ENCODE peak calls at places on chromosomes 4 and X, in six cellular contexts. One of them, this sample, is unnamed.

GRCh38 chr4:94165256-94165655 is 42.4 kb upstream of the SMARCAD1 start:
- DNase-seq in PC-3: no peak
- DNase-seq in HCT116: no peak
- DNase-seq in pancreas: no peak
- DNase-seq in fibroblast of lung: no peak
- DNase-seq in heart right ventricle: no peak
- DNase-seq in this sample: no peak

GRCh38 chrX:884091-884490 is 253.5 kb downstream of the SHOX start:
- DNase-seq in fibroblast of lung: no peak
- DNase-seq in pancreas: no peak
- DNase-seq in heart right ventricle: no peak
- DNase-seq in HCT116: no peak
- DNase-seq in PC-3: no peak
- DNase-seq in this sample: no peak

GRCh38 chrX:102837843-102838242 is 99.2 kb upstream of the RAB40AL start:
- DNase-seq in pancreas: peak; percentile 8
- DNase-seq in PC-3: no peak
- DNase-seq in fibroblast of lung: no peak
- DNase-seq in HCT116: no peak
- DNase-seq in heart right ventricle: no peak
- DNase-seq in this sample: no peak

GRCh38 chrX:40943093-40943641 is 142.1 kb upstream of the USP9X start:
- DNase-seq in HCT116: no peak
- DNase-seq in heart right ventricle: no peak
- DNase-seq in fibroblast of lung: no peak
- DNase-seq in PC-3: no peak
- DNase-seq in pancreas: no peak
- DNase-seq in this sample: no peak

GRCh38 chrX:49919617-49920016 is 2.8 kb upstream of the CLCN5 start:
- DNase-seq in pancreas: peak; percentile 14
- DNase-seq in PC-3: peak; percentile 34
- DNase-seq in fibroblast of lung: peak; percentile 55
- DNase-seq in HCT116: no peak
- DNase-seq in heart right ventricle: peak; percentile 8
- DNase-seq in this sample: peak; percentile 35

GRCh38 chr4:124633285-124633941 is 79.1 kb downstream of the ANKRD50 start:
- DNase-seq in PC-3: no peak
- DNase-seq in pancreas: no peak
- DNase-seq in HCT116: no peak
- DNase-seq in heart right ventricle: no peak
- DNase-seq in fibroblast of lung: no peak
- DNase-seq in this sample: no peak

GRCh38 chr4:9800878-9801277 is 19.4 kb downstream of the DRD5 start:
- DNase-seq in fibroblast of lung: no peak
- DNase-seq in HCT116: no peak
- DNase-seq in heart right ventricle: no peak
- DNase-seq in PC-3: no peak
- DNase-seq in pancreas: no peak
- DNase-seq in this sample: no peak

GRCh38 chr4:105422207-105422920 is 51.5 kb downstream of the PPA2 start:
- DNase-seq in HCT116: no peak
- DNase-seq in fibroblast of lung: no peak
- DNase-seq in PC-3: no peak
- DNase-seq in heart right ventricle: no peak
- DNase-seq in pancreas: no peak
- DNase-seq in this sample: no peak

GRCh38 chrX:10015711-10016515 is 48.8 kb downstream of the CLDN34 start:
- DNase-seq in fibroblast of lung: peak; percentile 31
- DNase-seq in pancreas: peak; percentile 19
- DNase-seq in PC-3: peak; percentile 25
- DNase-seq in HCT116: no peak
- DNase-seq in heart right ventricle: peak; percentile 59
- DNase-seq in this sample: peak; percentile 76

GRCh38 chr4:23931489-23931830 is 41.6 kb upstream of the PPARGC1A start:
- DNase-seq in heart right ventricle: no peak
- DNase-seq in PC-3: no peak
- DNase-seq in fibroblast of lung: no peak
- DNase-seq in HCT116: no peak
- DNase-seq in pancreas: no peak
- DNase-seq in this sample: no peak

GRCh38 chr4:152935661-152936445 is at the start of gene FHDC1:
- DNase-seq in fibroblast of lung: no peak
- DNase-seq in HCT116: peak; percentile 29
- DNase-seq in heart right ventricle: no peak
- DNase-seq in pancreas: peak; percentile 83
- DNase-seq in PC-3: peak; percentile 76
- DNase-seq in this sample: peak; percentile 79

GRCh38 chr4:92305148-92305877 is 1.5 kb downstream of the GRID2 start:
- DNase-seq in fibroblast of lung: peak; percentile 63
- DNase-seq in HCT116: peak; percentile 22
- DNase-seq in PC-3: peak; percentile 63
- DNase-seq in heart right ventricle: peak; percentile 39
- DNase-seq in pancreas: peak; percentile 21
- DNase-seq in this sample: peak; percentile 37

GRCh38 chr4:99856166-99856565 is 38.1 kb downstream of the LAMTOR3 start:
- DNase-seq in PC-3: peak; percentile 48
- DNase-seq in pancreas: no peak
- DNase-seq in HCT116: peak; percentile 4
- DNase-seq in fibroblast of lung: peak; percentile 63
- DNase-seq in heart right ventricle: no peak
- DNase-seq in this sample: no peak

GRCh38 chr4:12844111-12844510 is 640.0 kb downstream of the RAB28 start:
- DNase-seq in heart right ventricle: no peak
- DNase-seq in pancreas: no peak
- DNase-seq in HCT116: no peak
- DNase-seq in PC-3: no peak
- DNase-seq in fibroblast of lung: no peak
- DNase-seq in this sample: no peak

GRCh38 chr4:53152467-53152866 is 213.4 kb downstream of the SCFD2 start:
- DNase-seq in heart right ventricle: no peak
- DNase-seq in HCT116: no peak
- DNase-seq in PC-3: no peak
- DNase-seq in fibroblast of lung: no peak
- DNase-seq in pancreas: no peak
- DNase-seq in this sample: no peak

GRCh38 chrX:119986203-119986602 is 42.7 kb upstream of the NKAP start:
- DNase-seq in heart right ventricle: no peak
- DNase-seq in fibroblast of lung: no peak
- DNase-seq in HCT116: no peak
- DNase-seq in pancreas: no peak
- DNase-seq in PC-3: no peak
- DNase-seq in this sample: no peak

GRCh38 chrX:47796433-47796906 is 40.2 kb upstream of the ZNF81 start:
- DNase-seq in PC-3: peak; percentile 67
- DNase-seq in heart right ventricle: no peak
- DNase-seq in fibroblast of lung: peak; percentile 60
- DNase-seq in HCT116: no peak
- DNase-seq in pancreas: no peak
- DNase-seq in this sample: no peak

GRCh38 chrX:74535211-74535621 is 79.2 kb downstream of the RLIM start:
- DNase-seq in HCT116: peak; percentile 21
- DNase-seq in PC-3: peak; percentile 54
- DNase-seq in fibroblast of lung: peak; percentile 77
- DNase-seq in pancreas: peak; percentile 5
- DNase-seq in heart right ventricle: no peak
- DNase-seq in this sample: no peak

GRCh38 chr4:40736910-40737309 is 12.8 kb upstream of the NSUN7 start:
- DNase-seq in pancreas: no peak
- DNase-seq in HCT116: peak; percentile 31
- DNase-seq in fibroblast of lung: peak; percentile 72
- DNase-seq in heart right ventricle: no peak
- DNase-seq in PC-3: peak; percentile 42
- DNase-seq in this sample: no peak

GRCh38 chrX:65681810-65682209 is 14.4 kb downstream of the MSN start:
- DNase-seq in heart right ventricle: no peak
- DNase-seq in pancreas: no peak
- DNase-seq in fibroblast of lung: no peak
- DNase-seq in HCT116: no peak
- DNase-seq in PC-3: no peak
- DNase-seq in this sample: no peak
- H3K4me1 ChIP-seq in heart right ventricle: peaks cover 67% of the 10 kb centered on the region
- H3K4me1 ChIP-seq in pancreas: peaks cover 25% of the 10 kb centered on the region
- H3K4me1 ChIP-seq in fibroblast of lung: peaks cover 5% of the 10 kb centered on the region
- H3K4me1 ChIP-seq in HCT116: peaks cover 22% of the 10 kb centered on the region
- H3K4me1 ChIP-seq in PC-3: peaks cover 44% of the 10 kb centered on the region
- H3K4me1 ChIP-seq in this sample: peaks cover 27% of the 10 kb centered on the region

GRCh38 chrX:19193584-19193983 is 71.3 kb upstream of the ADGRG2 start:
- DNase-seq in PC-3: no peak
- DNase-seq in pancreas: no peak
- DNase-seq in fibroblast of lung: no peak
- DNase-seq in heart right ventricle: no peak
- DNase-seq in HCT116: no peak
- DNase-seq in this sample: no peak
- TF ChIP-seq CTCF in PC-3: no peak
- TF ChIP-seq CTCF in pancreas: no peak
- TF ChIP-seq CTCF in fibroblast of lung: no peak
- TF ChIP-seq CTCF in heart right ventricle: no peak
- TF ChIP-seq CTCF in HCT116: no peak
- TF ChIP-seq CTCF in this sample: no peak

GRCh38 chr4:87033902-87034301 is 99.1 kb downstream of the AFF1 start:
- DNase-seq in pancreas: no peak
- DNase-seq in fibroblast of lung: no peak
- DNase-seq in PC-3: no peak
- DNase-seq in heart right ventricle: no peak
- DNase-seq in HCT116: no peak
- DNase-seq in this sample: no peak

GRCh38 chr4:87034527-87034926 is 99.7 kb downstream of the AFF1 start:
- DNase-seq in heart right ventricle: no peak
- DNase-seq in HCT116: no peak
- DNase-seq in PC-3: no peak
- DNase-seq in fibroblast of lung: no peak
- DNase-seq in pancreas: no peak
- DNase-seq in this sample: no peak

GRCh38 chr4:87030606-87031441 is 96.0 kb downstream of the AFF1 start:
- DNase-seq in PC-3: no peak
- DNase-seq in pancreas: no peak
- DNase-seq in HCT116: no peak
- DNase-seq in heart right ventricle: no peak
- DNase-seq in fibroblast of lung: peak; percentile 46
- DNase-seq in this sample: no peak

GRCh38 chr4:87031946-87032345 is 97.1 kb downstream of the AFF1 start:
- DNase-seq in fibroblast of lung: no peak
- DNase-seq in HCT116: no peak
- DNase-seq in PC-3: no peak
- DNase-seq in heart right ventricle: no peak
- DNase-seq in pancreas: no peak
- DNase-seq in this sample: no peak

GRCh38 chr4:87032884-87033533 is 98.2 kb downstream of the AFF1 start:
- DNase-seq in fibroblast of lung: peak; percentile 92
- DNase-seq in heart right ventricle: no peak
- DNase-seq in pancreas: no peak
- DNase-seq in HCT116: no peak
- DNase-seq in PC-3: peak; percentile 10
- DNase-seq in this sample: no peak
- H3K4me1 ChIP-seq in fibroblast of lung: peaks cover 27% of the 10 kb centered on the region
- H3K4me1 ChIP-seq in heart right ventricle: peaks cover 98% of the 10 kb centered on the region
- H3K4me1 ChIP-seq in pancreas: peaks cover 82% of the 10 kb centered on the region
- H3K4me1 ChIP-seq in HCT116: peaks cover 3% of the 10 kb centered on the region
- H3K4me1 ChIP-seq in PC-3: no peaks in the 10 kb centered on the region
- H3K4me1 ChIP-seq in this sample: peaks cover 97% of the 10 kb centered on the region

GRCh38 chr4:11424000-11424399 is 4.7 kb downstream of the HS3ST1 start:
- DNase-seq in pancreas: no peak
- DNase-seq in fibroblast of lung: peak; percentile 25
- DNase-seq in PC-3: peak; percentile 6
- DNase-seq in heart right ventricle: no peak
- DNase-seq in HCT116: no peak
- DNase-seq in this sample: no peak
- TF ChIP-seq CTCF in pancreas: no peak
- TF ChIP-seq CTCF in fibroblast of lung: peak; percentile 37
- TF ChIP-seq CTCF in PC-3: no peak
- TF ChIP-seq CTCF in heart right ventricle: peak; percentile 38
- TF ChIP-seq CTCF in HCT116: peak; percentile 19
- TF ChIP-seq CTCF in this sample: peak; percentile 15

GRCh38 chr4:48203819-48204218 is 65.8 kb downstream of the TEC start:
- DNase-seq in HCT116: no peak
- DNase-seq in heart right ventricle: no peak
- DNase-seq in PC-3: no peak
- DNase-seq in fibroblast of lung: no peak
- DNase-seq in pancreas: no peak
- DNase-seq in this sample: no peak
- H3K4me1 ChIP-seq in HCT116: no peaks in the 10 kb centered on the region
- H3K4me1 ChIP-seq in heart right ventricle: no peaks in the 10 kb centered on the region
- H3K4me1 ChIP-seq in PC-3: no peaks in the 10 kb centered on the region
- H3K4me1 ChIP-seq in fibroblast of lung: no peaks in the 10 kb centered on the region
- H3K4me1 ChIP-seq in pancreas: no peaks in the 10 kb centered on the region
- H3K4me1 ChIP-seq in this sample: no peaks in the 10 kb centered on the region

DNA sequence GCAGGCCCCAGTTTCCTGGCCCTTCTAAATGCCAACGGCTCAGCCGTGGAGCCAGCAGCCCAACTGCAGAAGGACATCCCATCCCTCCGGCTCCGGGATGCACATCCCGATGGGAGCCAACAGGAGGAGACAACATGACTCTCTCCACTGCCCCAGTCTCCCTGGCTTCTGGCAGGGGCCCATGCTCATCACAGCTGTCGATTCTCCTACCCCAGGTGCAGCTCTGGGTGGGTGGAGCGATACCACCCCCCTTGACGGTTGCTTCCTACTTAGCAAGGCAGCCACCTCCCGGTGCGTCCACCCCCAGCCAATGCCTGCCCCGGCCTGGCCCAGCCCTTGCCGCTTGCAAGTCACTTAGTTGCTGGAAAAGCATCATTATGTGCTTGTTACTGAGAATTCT is 19.5 kb downstream of the ZNF275 start:
- DNase-seq in heart right ventricle: no peak
- DNase-seq in PC-3: no peak
- DNase-seq in pancreas: no peak
- DNase-seq in fibroblast of lung: no peak
- DNase-seq in HCT116: no peak
- DNase-seq in this sample: no peak
- TF ChIP-seq CTCF in heart right ventricle: no peak
- TF ChIP-seq CTCF in PC-3: no peak
- TF ChIP-seq CTCF in pancreas: no peak
- TF ChIP-seq CTCF in fibroblast of lung: no peak
- TF ChIP-seq CTCF in HCT116: no peak
- TF ChIP-seq CTCF in this sample: no peak